ENCODE peak calls at places on chromosome 4, in ten cellular contexts. V, Z, H, R, U, A, S, W, O and G are unnamed samples.

GRCh38 chr4:159096434-159096833 is 6.4 kb upstream of the RAPGEF2 start:
- DNase-seq in V (no peak), Z (no peak), H (no peak), R (no peak), U (no peak), A (no peak), S (no peak), W (no peak), O (no peak), G (no peak)

GRCh38 chr4:96448315-96448872 is 608.5 kb downstream of the PDHA2 start:
- DNase-seq in V (no peak), Z (no peak), H (no peak), R (no peak), U (no peak), A (peak; percentile 36), S (no peak), W (no peak), O (no peak), G (no peak)

GRCh38 chr4:128775916-128776315 is 33.6 kb upstream of the JADE1 start:
- DNase-seq in V (no peak), Z (no peak), H (no peak), R (no peak), U (no peak), A (no peak), S (no peak), W (no peak), O (no peak), G (no peak)

GRCh38 chr4:151807220-151807619 is 46.4 kb upstream of the GATB start:
- DNase-seq in V (no peak), Z (no peak), H (no peak), R (no peak), U (no peak), A (no peak), S (no peak), W (no peak), O (peak; percentile 53), G (no peak)

GRCh38 chr4:132101526-132101925 is 1047.6 kb upstream of the PCDH10 start:
- DNase-seq in V (no peak), Z (peak; percentile 54), H (no peak), R (no peak), U (no peak), A (no peak), S (peak; percentile 3), W (peak; percentile 15), O (no peak), G (no peak)

GRCh38 chr4:76238236-76238635 is 13.3 kb upstream of the FAM47E start:
- DNase-seq in V (no peak), Z (no peak), H (no peak), R (no peak), U (no peak), A (no peak), S (no peak), W (no peak), O (no peak), G (no peak)

GRCh38 chr4:71229477-71230257 is 109.2 kb upstream of the SLC4A4 start:
- DNase-seq in V (no peak), Z (peak; percentile 73), H (no peak), R (peak; percentile 51), U (peak; percentile 41), A (no peak), S (peak; percentile 43), W (peak; percentile 58), O (peak; percentile 79), G (no peak)

GRCh38 chr4:116387942-116388474 is 697.4 kb downstream of the TRAM1L1 start:
- DNase-seq in V (no peak), Z (no peak), H (no peak), R (no peak), U (no peak), A (no peak), S (peak; percentile 6), W (no peak), O (no peak), G (no peak)

GRCh38 chr4:186190456-186191265 is 706 bp upstream of the CYP4V2 start:
- DNase-seq in V (peak; percentile 68), Z (peak; percentile 32), H (no peak), R (peak; percentile 82), U (peak; percentile 14), A (no peak), S (no peak), W (peak; percentile 15), O (peak; percentile 45), G (no peak)

GRCh38 chr4:34037280-34037679 is 2207.0 kb downstream of the ARAP2 start:
- DNase-seq in V (no peak), Z (no peak), H (no peak), R (no peak), U (no peak), A (no peak), S (no peak), W (no peak), O (no peak), G (no peak)

GRCh38 chr4:174999407-174999806 is 81.2 kb downstream of the ADAM29 start:
- DNase-seq in V (no peak), Z (no peak), H (no peak), R (no peak), U (peak; percentile 69), A (no peak), S (peak; percentile 77), W (peak; percentile 57), O (peak; percentile 1), G (peak; percentile 4)

GRCh38 chr4:174993916-174994315 is 75.8 kb downstream of the ADAM29 start:
- DNase-seq in V (no peak), Z (no peak), H (no peak), R (no peak), U (no peak), A (no peak), S (no peak), W (no peak), O (no peak), G (no peak)

GRCh38 chr4:174996079-174996478 is 77.9 kb downstream of the ADAM29 start:
- DNase-seq in V (no peak), Z (no peak), H (no peak), R (no peak), U (no peak), A (no peak), S (no peak), W (no peak), O (no peak), G (no peak)
- H3K4me3 ChIP-seq in V (no peak overlapping the region), Z (no peak overlapping the region), H (no peak overlapping the region), R (no peak overlapping the region), U (no peak overlapping the region), A (no peak overlapping the region), S (no peak overlapping the region), W (no peak overlapping the region), O (no peak overlapping the region), G (no peak overlapping the region)

GRCh38 chr4:150080875-150081274 is 2.6 kb downstream of the DCLK2 start:
- DNase-seq in V (no peak), Z (no peak), H (no peak), R (no peak), U (no peak), A (no peak), S (no peak), W (no peak), O (no peak), G (no peak)

GRCh38 chr4:150080335-150080734 is 2.1 kb downstream of the DCLK2 start:
- DNase-seq in V (no peak), Z (no peak), H (no peak), R (no peak), U (no peak), A (no peak), S (peak; percentile 4), W (no peak), O (peak; percentile 5), G (no peak)

GRCh38 chr4:150082241-150082640 is 4.0 kb downstream of the DCLK2 start:
- DNase-seq in V (no peak), Z (no peak), H (no peak), R (no peak), U (no peak), A (no peak), S (no peak), W (no peak), O (no peak), G (no peak)

GRCh38 chr4:150078041-150078995 is at the start of gene DCLK2:
- DNase-seq in V (no peak), Z (peak; percentile 92), H (peak; percentile 76), R (peak; percentile 92), U (no peak), A (peak; percentile 94), S (peak; percentile 79), W (peak; percentile 36), O (peak; percentile 90), G (peak; percentile 63)

GRCh38 chr4:150078996-150079581 is 844 bp downstream of the DCLK2 start:
- DNase-seq in V (no peak), Z (peak; percentile 30), H (no peak), R (peak; percentile 74), U (no peak), A (peak; percentile 85), S (peak; percentile 13), W (peak; percentile 17), O (peak; percentile 72), G (no peak)
- H3K4me3 ChIP-seq in V (no peak overlapping the region), Z (peak overlapping the region; percentile 83), H (peak overlapping the region; percentile 78), R (peak overlapping the region; percentile 50), U (peak overlapping the region; percentile 41), A (peak overlapping the region; percentile 66), S (peak overlapping the region; percentile 76), W (peak overlapping the region; percentile 35), O (peak overlapping the region; percentile 84), G (peak overlapping the region; percentile 78)

GRCh38 chr4:174134361-174134760 is 149.1 kb downstream of the FBXO8 start:
- DNase-seq in V (no peak), Z (peak; percentile 53), H (no peak), R (no peak), U (no peak), A (no peak), S (no peak), W (no peak), O (peak; percentile 54), G (no peak)
- H3K4me3 ChIP-seq in V (no peak overlapping the region), Z (peak overlapping the region; percentile 48), H (no peak overlapping the region), R (no peak overlapping the region), U (no peak overlapping the region), A (no peak overlapping the region), S (no peak overlapping the region), W (no peak overlapping the region), O (peak overlapping the region; percentile 80), G (peak overlapping the region; percentile 10)

GRCh38 chr4:124455671-124456070 is 256.9 kb downstream of the ANKRD50 start:
- DNase-seq in V (no peak), Z (no peak), H (no peak), R (no peak), U (no peak), A (no peak), S (no peak), W (no peak), O (no peak), G (no peak)

GRCh38 chr4:124445071-124445470 is 267.5 kb downstream of the ANKRD50 start:
- DNase-seq in V (no peak), Z (no peak), H (no peak), R (no peak), U (no peak), A (no peak), S (no peak), W (no peak), O (no peak), G (no peak)

GRCh38 chr4:124454772-124455270 is 257.7 kb downstream of the ANKRD50 start:
- DNase-seq in V (no peak), Z (no peak), H (no peak), R (no peak), U (peak; percentile 6), A (no peak), S (no peak), W (no peak), O (no peak), G (no peak)

DNA sequence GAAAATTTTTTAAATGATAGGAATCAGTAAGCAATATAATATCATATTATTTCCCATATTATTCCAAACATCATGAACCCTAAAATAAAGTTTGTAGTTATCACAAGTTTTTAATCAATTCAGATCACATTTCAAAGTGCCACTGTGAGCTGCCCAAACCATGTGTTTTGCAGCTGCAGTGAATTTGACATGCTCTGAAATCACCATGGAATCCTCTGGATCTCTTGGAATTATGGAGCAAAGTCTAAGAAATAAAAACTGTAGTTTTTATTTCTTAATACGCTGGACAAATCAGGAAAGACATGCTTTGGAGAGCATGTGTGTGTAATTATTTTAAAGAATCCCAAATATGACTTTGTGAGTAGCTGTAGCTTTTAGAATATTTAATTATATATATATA is 262.7 kb downstream of the ANKRD50 start:
- DNase-seq in V (no peak), Z (no peak), H (no peak), R (no peak), U (no peak), A (no peak), S (no peak), W (no peak), O (no peak), G (no peak)
- H3K4me3 ChIP-seq in V (no peak overlapping the region), Z (no peak overlapping the region), H (no peak overlapping the region), R (no peak overlapping the region), U (no peak overlapping the region), A (no peak overlapping the region), S (no peak overlapping the region), W (no peak overlapping the region), O (no peak overlapping the region), G (no peak overlapping the region)